ENCODE peak calls at places on chromosomes 7 and 10, in seven cellular contexts. I is T1000, N is fibroblast of the conjunctiva, C is GOT3, Z is endothelial cell, U is osteocyte, Q is left cardiac atrium. R is an unnamed sample.

GRCh38 chr10:89946106-89946505 is 244.7 kb downstream of the KIF20B start:
- DNase-seq in I (no peak), N (no peak), C (no peak), Z (no peak), U (no peak), Q (no peak), R (no peak)

GRCh38 chr7:138886501-138886917 is 88.5 kb upstream of the ATP6V0A4 start:
- DNase-seq in I (no peak), N (peak; percentile 68), C (no peak), Z (peak; percentile 27), U (no peak), Q (no peak), R (peak; percentile 45)

GRCh38 chr10:102398172-102399020 is 2.9 kb downstream of the NFKB2 start:
- DNase-seq in I (no peak), N (no peak), C (no peak), Z (no peak), U (peak; percentile 70), Q (no peak), R (no peak)

GRCh38 chr10:128417776-128418175 is 291.6 kb upstream of the MKI67 start:
- DNase-seq in I (no peak), N (no peak), C (no peak), Z (no peak), U (no peak), Q (no peak), R (no peak)

GRCh38 chr7:49775065-49775948 is 1.9 kb downstream of the VWC2 start:
- DNase-seq in I (no peak), N (no peak), C (no peak), Z (peak; percentile 48), U (no peak), Q (peak; percentile 34), R (no peak)

GRCh38 chr10:47158116-47159071 is 141.6 kb upstream of the GDF10 start:
- DNase-seq in I (no peak), N (no peak), C (no peak), Z (no peak), U (peak; percentile 59), Q (no peak), R (no peak)

GRCh38 chr10:133379152-133379800 is at the start of gene PAOX:
- DNase-seq in I (peak; percentile 36), N (peak; percentile 32), C (no peak), Z (peak; percentile 53), U (no peak), Q (peak; percentile 79), R (no peak)

GRCh38 chr10:86795353-86795752 is 38.9 kb downstream of the BMPR1A start:
- DNase-seq in I (no peak), N (peak; percentile 47), C (no peak), Z (no peak), U (no peak), Q (no peak), R (peak; percentile 35)

GRCh38 chr10:17836917-17837316 is 27.8 kb downstream of the MRC1 start:
- DNase-seq in I (no peak), N (peak; percentile 12), C (no peak), Z (peak; percentile 55), U (no peak), Q (peak; percentile 63), R (no peak)

GRCh38 chr7:127946847-127947246 is 84.4 kb downstream of the LRRC4 start:
- DNase-seq in I (no peak), N (no peak), C (no peak), Z (no peak), U (no peak), Q (no peak), R (no peak)

GRCh38 chr7:138773817-138774216 is 24.0 kb upstream of the TMEM213 start:
- DNase-seq in I (no peak), N (no peak), C (no peak), Z (no peak), U (no peak), Q (no peak), R (no peak)

GRCh38 chr10:22103701-22104100 is 100.2 kb upstream of the DNAJC1 start:
- DNase-seq in I (no peak), N (no peak), C (no peak), Z (no peak), U (no peak), Q (no peak), R (no peak)